ENCODE peak calls at places on chromosome 6, in six cellular contexts. One of them, this sample, is unnamed.

GRCh38 chr6:168886306-168886854 is 367.3 kb downstream of the THBS2 start:
- DNase-seq in mammary epithelial cell: no peak
- DNase-seq in fibroblast of lung: no peak
- DNase-seq in CD8-positive, alpha-beta memory T cell: no peak
- DNase-seq in mucosa of descending colon: no peak
- DNase-seq in fibroblast of the aortic adventitia: no peak
- DNase-seq in this sample: no peak

GRCh38 chr6:105759015-105759414 is 327.1 kb upstream of the PRDM1 start:
- DNase-seq in mammary epithelial cell: peak; percentile 37
- DNase-seq in fibroblast of lung: no peak
- DNase-seq in CD8-positive, alpha-beta memory T cell: no peak
- DNase-seq in mucosa of descending colon: no peak
- DNase-seq in fibroblast of the aortic adventitia: no peak
- DNase-seq in this sample: no peak

GRCh38 chr6:44563397-44563796 is 175.9 kb downstream of the CDC5L start:
- DNase-seq in mammary epithelial cell: no peak
- DNase-seq in fibroblast of lung: peak; percentile 72
- DNase-seq in CD8-positive, alpha-beta memory T cell: no peak
- DNase-seq in mucosa of descending colon: no peak
- DNase-seq in fibroblast of the aortic adventitia: no peak
- DNase-seq in this sample: peak; percentile 52

GRCh38 chr6:24905485-24905884 is 30.3 kb downstream of the RIPOR2 start:
- DNase-seq in mammary epithelial cell: no peak
- DNase-seq in fibroblast of lung: no peak
- DNase-seq in CD8-positive, alpha-beta memory T cell: no peak
- DNase-seq in mucosa of descending colon: no peak
- DNase-seq in fibroblast of the aortic adventitia: no peak
- DNase-seq in this sample: peak; percentile 37

GRCh38 chr6:40586369-40586768 is 795 bp downstream of the LRFN2 start:
- DNase-seq in mammary epithelial cell: no peak
- DNase-seq in fibroblast of lung: no peak
- DNase-seq in CD8-positive, alpha-beta memory T cell: no peak
- DNase-seq in mucosa of descending colon: no peak
- DNase-seq in fibroblast of the aortic adventitia: no peak
- DNase-seq in this sample: no peak

GRCh38 chr6:44043036-44043478 is 84.2 kb downstream of the MRPL14 start:
- DNase-seq in mammary epithelial cell: peak; percentile 58
- DNase-seq in fibroblast of lung: peak; percentile 49
- DNase-seq in CD8-positive, alpha-beta memory T cell: no peak
- DNase-seq in mucosa of descending colon: no peak
- DNase-seq in fibroblast of the aortic adventitia: peak; percentile 55
- DNase-seq in this sample: peak; percentile 68

GRCh38 chr6:134247271-134247833 is 70.6 kb downstream of the SGK1 start:
- DNase-seq in mammary epithelial cell: peak; percentile 78
- DNase-seq in fibroblast of lung: no peak
- DNase-seq in CD8-positive, alpha-beta memory T cell: peak; percentile 69
- DNase-seq in mucosa of descending colon: no peak
- DNase-seq in fibroblast of the aortic adventitia: no peak
- DNase-seq in this sample: no peak

GRCh38 chr6:53795702-53796450 is 1.1 kb downstream of the LRRC1 start:
- DNase-seq in mammary epithelial cell: peak; percentile 58
- DNase-seq in fibroblast of lung: no peak
- DNase-seq in CD8-positive, alpha-beta memory T cell: no peak
- DNase-seq in mucosa of descending colon: peak; percentile 65
- DNase-seq in fibroblast of the aortic adventitia: no peak
- DNase-seq in this sample: no peak

GRCh38 chr6:119521251-119521650 is 171.7 kb upstream of the MAN1A1 start:
- DNase-seq in mammary epithelial cell: no peak
- DNase-seq in fibroblast of lung: no peak
- DNase-seq in CD8-positive, alpha-beta memory T cell: no peak
- DNase-seq in mucosa of descending colon: no peak
- DNase-seq in fibroblast of the aortic adventitia: no peak
- DNase-seq in this sample: no peak

GRCh38 chr6:144327081-144327480 is 41.9 kb downstream of the UTRN start:
- DNase-seq in mammary epithelial cell: no peak
- DNase-seq in fibroblast of lung: no peak
- DNase-seq in CD8-positive, alpha-beta memory T cell: no peak
- DNase-seq in mucosa of descending colon: no peak
- DNase-seq in fibroblast of the aortic adventitia: no peak
- DNase-seq in this sample: peak; percentile 36

GRCh38 chr6:14824060-14824834 is 421.6 kb upstream of the JARID2 start:
- DNase-seq in mammary epithelial cell: no peak
- DNase-seq in fibroblast of lung: peak; percentile 29
- DNase-seq in CD8-positive, alpha-beta memory T cell: no peak
- DNase-seq in mucosa of descending colon: no peak
- DNase-seq in fibroblast of the aortic adventitia: peak; percentile 51
- DNase-seq in this sample: no peak

GRCh38 chr6:142756215-142756630 is 188.8 kb downstream of the HIVEP2 start:
- DNase-seq in mammary epithelial cell: peak; percentile 83
- DNase-seq in fibroblast of lung: peak; percentile 6
- DNase-seq in CD8-positive, alpha-beta memory T cell: no peak
- DNase-seq in mucosa of descending colon: no peak
- DNase-seq in fibroblast of the aortic adventitia: peak; percentile 71
- DNase-seq in this sample: peak; percentile 41

GRCh38 chr6:91566467-91566866 is 979.6 kb upstream of the MAP3K7 start:
- DNase-seq in mammary epithelial cell: peak; percentile 48
- DNase-seq in fibroblast of lung: no peak
- DNase-seq in CD8-positive, alpha-beta memory T cell: no peak
- DNase-seq in mucosa of descending colon: no peak
- DNase-seq in fibroblast of the aortic adventitia: no peak
- DNase-seq in this sample: no peak

GRCh38 chr6:167827588-167828324 is 1.0 kb downstream of the AFDN start:
- DNase-seq in mammary epithelial cell: peak; percentile 48
- DNase-seq in fibroblast of lung: peak; percentile 43
- DNase-seq in CD8-positive, alpha-beta memory T cell: no peak
- DNase-seq in mucosa of descending colon: peak; percentile 74
- DNase-seq in fibroblast of the aortic adventitia: peak; percentile 37
- DNase-seq in this sample: no peak

GRCh38 chr6:18226451-18226850 is 37.9 kb downstream of the DEK start:
- DNase-seq in mammary epithelial cell: peak; percentile 26
- DNase-seq in fibroblast of lung: no peak
- DNase-seq in CD8-positive, alpha-beta memory T cell: no peak
- DNase-seq in mucosa of descending colon: no peak
- DNase-seq in fibroblast of the aortic adventitia: peak; percentile 7
- DNase-seq in this sample: peak; percentile 47

GRCh38 chr6:167107787-167108186 is 15.1 kb upstream of the CCR6 start:
- DNase-seq in mammary epithelial cell: no peak
- DNase-seq in fibroblast of lung: no peak
- DNase-seq in CD8-positive, alpha-beta memory T cell: no peak
- DNase-seq in mucosa of descending colon: no peak
- DNase-seq in fibroblast of the aortic adventitia: no peak
- DNase-seq in this sample: no peak

GRCh38 chr6:32664827-32665362 is 1.6 kb downstream of the HLA-DQB1 start:
- DNase-seq in mammary epithelial cell: peak; percentile 67
- DNase-seq in fibroblast of lung: no peak
- DNase-seq in CD8-positive, alpha-beta memory T cell: peak; percentile 39
- DNase-seq in mucosa of descending colon: no peak
- DNase-seq in fibroblast of the aortic adventitia: no peak
- DNase-seq in this sample: no peak

GRCh38 chr6:107202876-107203468 is 87.7 kb upstream of the BEND3 start:
- DNase-seq in mammary epithelial cell: no peak
- DNase-seq in fibroblast of lung: no peak
- DNase-seq in CD8-positive, alpha-beta memory T cell: no peak
- DNase-seq in mucosa of descending colon: no peak
- DNase-seq in fibroblast of the aortic adventitia: no peak
- DNase-seq in this sample: no peak

GRCh38 chr6:111804627-111805235 is 68.5 kb downstream of the FYN start:
- DNase-seq in mammary epithelial cell: no peak
- DNase-seq in fibroblast of lung: peak; percentile 92
- DNase-seq in CD8-positive, alpha-beta memory T cell: peak; percentile 63
- DNase-seq in mucosa of descending colon: no peak
- DNase-seq in fibroblast of the aortic adventitia: peak; percentile 91
- DNase-seq in this sample: peak; percentile 78

GRCh38 chr6:170174771-170175643 is 115.9 kb downstream of the DLL1 start:
- DNase-seq in mammary epithelial cell: no peak
- DNase-seq in fibroblast of lung: no peak
- DNase-seq in CD8-positive, alpha-beta memory T cell: no peak
- DNase-seq in mucosa of descending colon: no peak
- DNase-seq in fibroblast of the aortic adventitia: no peak
- DNase-seq in this sample: no peak

GRCh38 chr6:7062445-7063162 is 45.2 kb upstream of the RREB1 start:
- DNase-seq in mammary epithelial cell: no peak
- DNase-seq in fibroblast of lung: no peak
- DNase-seq in CD8-positive, alpha-beta memory T cell: no peak
- DNase-seq in mucosa of descending colon: no peak
- DNase-seq in fibroblast of the aortic adventitia: no peak
- DNase-seq in this sample: no peak

GRCh38 chr6:91087864-91088263 is 501.0 kb upstream of the MAP3K7 start:
- DNase-seq in mammary epithelial cell: no peak
- DNase-seq in fibroblast of lung: no peak
- DNase-seq in CD8-positive, alpha-beta memory T cell: no peak
- DNase-seq in mucosa of descending colon: no peak
- DNase-seq in fibroblast of the aortic adventitia: no peak
- DNase-seq in this sample: no peak

GRCh38 chr6:93278241-93278640 is 141.1 kb downstream of the EPHA7 start:
- DNase-seq in mammary epithelial cell: no peak
- DNase-seq in fibroblast of lung: no peak
- DNase-seq in CD8-positive, alpha-beta memory T cell: no peak
- DNase-seq in mucosa of descending colon: no peak
- DNase-seq in fibroblast of the aortic adventitia: no peak
- DNase-seq in this sample: no peak

GRCh38 chr6:1107578-1107977 is 204.3 kb upstream of the FOXQ1 start:
- DNase-seq in mammary epithelial cell: no peak
- DNase-seq in fibroblast of lung: no peak
- DNase-seq in CD8-positive, alpha-beta memory T cell: no peak
- DNase-seq in mucosa of descending colon: no peak
- DNase-seq in fibroblast of the aortic adventitia: no peak
- DNase-seq in this sample: no peak

GRCh38 chr6:23180504-23181293 is 611.3 kb downstream of the HDGFL1 start:
- DNase-seq in mammary epithelial cell: no peak
- DNase-seq in fibroblast of lung: peak; percentile 94
- DNase-seq in CD8-positive, alpha-beta memory T cell: no peak
- DNase-seq in mucosa of descending colon: no peak
- DNase-seq in fibroblast of the aortic adventitia: peak; percentile 79
- DNase-seq in this sample: peak; percentile 79

GRCh38 chr6:19297880-19298279 is 539.3 kb upstream of the ID4 start:
- DNase-seq in mammary epithelial cell: peak; percentile 81
- DNase-seq in fibroblast of lung: no peak
- DNase-seq in CD8-positive, alpha-beta memory T cell: no peak
- DNase-seq in mucosa of descending colon: no peak
- DNase-seq in fibroblast of the aortic adventitia: no peak
- DNase-seq in this sample: no peak

DNA sequence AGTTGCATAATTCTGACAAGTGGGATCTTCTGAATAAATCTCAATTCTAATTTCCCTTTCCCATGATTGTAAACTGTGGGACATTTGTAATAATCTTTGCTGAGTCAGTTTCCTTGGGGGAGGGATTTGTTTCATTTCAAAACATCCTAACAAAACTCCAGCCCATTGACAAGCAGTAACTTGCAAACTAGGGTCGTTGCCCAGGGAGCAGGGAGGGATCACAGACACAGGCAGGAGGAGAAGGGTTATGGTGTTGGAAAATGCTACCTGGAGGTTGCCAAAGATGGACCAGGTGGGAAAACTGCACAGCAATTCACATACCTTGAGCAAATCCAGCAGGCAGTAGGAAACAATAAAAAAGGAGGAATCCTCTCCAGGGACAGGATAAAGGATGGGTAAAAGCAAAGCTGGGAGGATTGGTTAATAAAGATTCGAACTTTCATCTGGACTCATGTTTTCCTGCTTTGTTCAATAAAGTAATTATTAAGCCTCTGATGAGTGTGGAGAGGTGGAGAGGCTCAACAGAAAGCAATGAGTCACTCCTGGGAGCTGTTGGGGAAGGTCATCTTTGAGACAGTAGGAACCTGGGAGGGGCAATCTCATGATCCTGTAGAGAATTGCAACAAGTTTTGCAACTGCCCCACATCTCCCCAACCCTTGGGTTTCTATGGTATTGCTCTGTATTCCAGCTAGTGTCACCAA is 87.3 kb upstream of the AKIRIN2 start:
- DNase-seq in mammary epithelial cell: peak; percentile 89
- DNase-seq in fibroblast of lung: peak; percentile 64
- DNase-seq in CD8-positive, alpha-beta memory T cell: no peak
- DNase-seq in mucosa of descending colon: no peak
- DNase-seq in fibroblast of the aortic adventitia: peak; percentile 58
- DNase-seq in this sample: peak; percentile 85
- H3K4me3 ChIP-seq in mammary epithelial cell: peak overlapping the region; percentile 28
- H3K4me3 ChIP-seq in fibroblast of lung: no peak overlapping the region
- H3K4me3 ChIP-seq in CD8-positive, alpha-beta memory T cell: no peak overlapping the region
- H3K4me3 ChIP-seq in mucosa of descending colon: no peak overlapping the region
- H3K4me3 ChIP-seq in fibroblast of the aortic adventitia: no peak overlapping the region
- H3K4me3 ChIP-seq in this sample: no peak overlapping the region

DNA sequence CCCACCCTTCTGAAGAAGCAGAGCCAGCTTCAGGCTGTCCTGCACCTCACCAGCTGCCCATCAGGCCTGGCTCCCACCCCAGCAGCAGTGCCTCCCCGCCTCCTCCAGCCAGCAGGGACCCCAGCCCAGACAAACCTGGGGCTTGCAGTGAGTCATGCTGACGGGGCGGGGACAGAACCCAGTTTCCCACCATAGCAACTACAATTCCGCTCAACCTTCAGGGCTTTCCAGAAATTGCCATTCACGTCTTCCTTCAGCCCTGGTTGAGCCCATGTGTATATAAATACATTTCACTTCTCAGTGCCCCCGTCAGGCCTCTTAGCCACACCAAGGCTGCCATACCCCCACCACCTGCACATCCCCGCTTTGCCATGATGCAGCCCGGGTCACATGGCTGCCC is 4.4 kb downstream of the SPDEF start:
- DNase-seq in mammary epithelial cell: no peak
- DNase-seq in fibroblast of lung: no peak
- DNase-seq in CD8-positive, alpha-beta memory T cell: no peak
- DNase-seq in mucosa of descending colon: no peak
- DNase-seq in fibroblast of the aortic adventitia: no peak
- DNase-seq in this sample: no peak
- H3K4me3 ChIP-seq in mammary epithelial cell: no peak overlapping the region
- H3K4me3 ChIP-seq in fibroblast of lung: no peak overlapping the region
- H3K4me3 ChIP-seq in CD8-positive, alpha-beta memory T cell: no peak overlapping the region
- H3K4me3 ChIP-seq in mucosa of descending colon: no peak overlapping the region
- H3K4me3 ChIP-seq in fibroblast of the aortic adventitia: no peak overlapping the region
- H3K4me3 ChIP-seq in this sample: no peak overlapping the region

DNA sequence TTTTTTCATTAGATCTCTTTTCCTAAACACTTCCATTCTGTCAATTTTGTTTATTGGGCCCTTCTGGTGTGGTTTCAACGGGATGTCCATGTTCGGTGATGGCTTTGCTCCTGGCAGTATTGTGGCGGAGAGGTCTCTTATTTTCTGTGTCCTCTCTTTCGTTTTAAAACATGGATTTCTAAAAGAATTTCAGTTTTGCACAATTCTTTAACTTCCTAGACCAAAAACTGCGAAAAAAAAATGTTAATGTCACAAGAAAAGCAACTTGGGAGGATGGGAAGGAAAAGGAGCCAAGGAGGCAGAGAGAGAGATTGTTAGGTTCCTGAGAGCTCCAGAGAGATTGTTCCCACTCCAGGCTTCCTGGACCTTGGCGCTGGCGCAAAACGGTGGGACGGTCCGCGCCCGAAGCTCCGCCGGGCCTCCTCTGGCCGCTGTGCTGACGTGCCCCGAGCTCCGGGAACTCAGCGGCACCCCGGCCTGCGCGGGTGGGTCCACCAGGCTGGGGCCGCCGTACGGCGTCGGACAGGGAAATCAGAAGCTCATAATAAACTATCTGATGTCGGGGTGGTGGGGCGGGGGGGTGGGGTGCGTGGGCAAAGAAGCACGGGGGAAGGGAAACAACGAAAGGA is 887 bp upstream of the OLIG3 start:
- DNase-seq in mammary epithelial cell: no peak
- DNase-seq in fibroblast of lung: peak; percentile 32
- DNase-seq in CD8-positive, alpha-beta memory T cell: no peak
- DNase-seq in mucosa of descending colon: no peak
- DNase-seq in fibroblast of the aortic adventitia: peak; percentile 8
- DNase-seq in this sample: no peak
- H3K4me3 ChIP-seq in mammary epithelial cell: no peak overlapping the region
- H3K4me3 ChIP-seq in fibroblast of lung: no peak overlapping the region
- H3K4me3 ChIP-seq in CD8-positive, alpha-beta memory T cell: no peak overlapping the region
- H3K4me3 ChIP-seq in mucosa of descending colon: no peak overlapping the region
- H3K4me3 ChIP-seq in fibroblast of the aortic adventitia: no peak overlapping the region
- H3K4me3 ChIP-seq in this sample: no peak overlapping the region

GRCh38 chr6:121333196-121333595 is 1.1 kb downstream of the TBC1D32 start:
- DNase-seq in mammary epithelial cell: no peak
- DNase-seq in fibroblast of lung: no peak
- DNase-seq in CD8-positive, alpha-beta memory T cell: no peak
- DNase-seq in mucosa of descending colon: no peak
- DNase-seq in fibroblast of the aortic adventitia: no peak
- DNase-seq in this sample: peak; percentile 2
- H3K4me3 ChIP-seq in mammary epithelial cell: no peak overlapping the region
- H3K4me3 ChIP-seq in fibroblast of lung: no peak overlapping the region
- H3K4me3 ChIP-seq in CD8-positive, alpha-beta memory T cell: no peak overlapping the region
- H3K4me3 ChIP-seq in mucosa of descending colon: no peak overlapping the region
- H3K4me3 ChIP-seq in fibroblast of the aortic adventitia: no peak overlapping the region
- H3K4me3 ChIP-seq in this sample: no peak overlapping the region